ENCODE peak calls at places on chromosome 7, in six cellular contexts. S, X, C, Q, D and O are unnamed samples.

GRCh38 chr7:4202154-4202553 is 479.9 kb upstream of the FOXK1 start:
- DNase-seq in S (no peak), X (no peak), C (no peak), Q (no peak), D (no peak), O (no peak)

GRCh38 chr7:149245244-149245643 is 5.8 kb downstream of the ZNF212 start:
- DNase-seq in S (no peak), X (no peak), C (no peak), Q (no peak), D (no peak), O (no peak)

GRCh38 chr7:4788627-4789189 is 13.3 kb downstream of the AP5Z1 start:
- DNase-seq in S (no peak), X (no peak), C (no peak), Q (no peak), D (no peak), O (no peak)

GRCh38 chr7:137636376-137636775 is 210.4 kb downstream of the DGKI start:
- DNase-seq in S (no peak), X (no peak), C (no peak), Q (no peak), D (no peak), O (no peak)

GRCh38 chr7:34759477-34760125 is 101.6 kb downstream of the NPSR1 start:
- DNase-seq in S (peak; percentile 63), X (no peak), C (peak; percentile 31), Q (peak; percentile 81), D (peak; percentile 57), O (peak; percentile 14)

GRCh38 chr7:142711722-142712616 is 37.3 kb upstream of the PRSS1 start:
- DNase-seq in S (peak; percentile 36), X (no peak), C (no peak), Q (peak; percentile 58), D (peak; percentile 50), O (no peak)

GRCh38 chr7:96508371-96508770 is 186.5 kb upstream of the SLC25A13 start:
- DNase-seq in S (no peak), X (no peak), C (no peak), Q (no peak), D (no peak), O (no peak)

GRCh38 chr7:55129409-55130078 is 110.7 kb downstream of the EGFR start:
- DNase-seq in S (no peak), X (no peak), C (no peak), Q (no peak), D (no peak), O (no peak)

GRCh38 chr7:67593807-67594206 is 597.2 kb downstream of the TYW1 start:
- DNase-seq in S (no peak), X (no peak), C (no peak), Q (no peak), D (no peak), O (no peak)

GRCh38 chr7:90661290-90662151 is 65.4 kb downstream of the CDK14 start:
- DNase-seq in S (peak; percentile 21), X (no peak), C (no peak), Q (peak; percentile 50), D (no peak), O (peak; percentile 82)

GRCh38 chr7:351256-351655 is 61.3 kb downstream of the FOXL3 start:
- DNase-seq in S (no peak), X (no peak), C (no peak), Q (no peak), D (no peak), O (no peak)

GRCh38 chr7:84022686-84023308 is 171.8 kb downstream of the SEMA3A start:
- DNase-seq in S (no peak), X (no peak), C (no peak), Q (no peak), D (peak; percentile 52), O (no peak)

GRCh38 chr7:17485905-17486304 is 187.5 kb downstream of the AHR start:
- DNase-seq in S (no peak), X (no peak), C (no peak), Q (no peak), D (no peak), O (no peak)

GRCh38 chr7:24325708-24326107 is 41.7 kb downstream of the NPY start:
- DNase-seq in S (no peak), X (no peak), C (no peak), Q (no peak), D (no peak), O (no peak)

GRCh38 chr7:128271471-128272454 is 30.7 kb downstream of the LEP start:
- DNase-seq in S (no peak), X (no peak), C (no peak), Q (peak; percentile 44), D (no peak), O (no peak)

GRCh38 chr7:25583655-25584054 is 355.4 kb upstream of the NPVF start:
- DNase-seq in S (no peak), X (no peak), C (no peak), Q (no peak), D (no peak), O (no peak)

GRCh38 chr7:157299613-157300405 is 37.0 kb upstream of the DNAJB6 start:
- DNase-seq in S (no peak), X (no peak), C (no peak), Q (peak; percentile 35), D (no peak), O (no peak)

GRCh38 chr7:105678811-105679495 is 97.7 kb upstream of the EFCAB10 start:
- DNase-seq in S (no peak), X (peak; percentile 92), C (no peak), Q (peak; percentile 54), D (no peak), O (no peak)

GRCh38 chr7:24123061-24123460 is 160.9 kb upstream of the NPY start:
- DNase-seq in S (no peak), X (no peak), C (no peak), Q (peak; percentile 16), D (no peak), O (no peak)

GRCh38 chr7:74401137-74401859 is 52.4 kb upstream of the GTF2IRD1 start:
- DNase-seq in S (peak; percentile 85), X (peak; percentile 89), C (peak; percentile 79), Q (peak; percentile 95), D (peak; percentile 81), O (peak; percentile 75)

GRCh38 chr7:40674316-40674715 is 539.5 kb downstream of the SUGCT start:
- DNase-seq in S (no peak), X (no peak), C (no peak), Q (no peak), D (no peak), O (no peak)

GRCh38 chr7:80940539-80941205 is 21.8 kb upstream of the SEMA3C start:
- DNase-seq in S (no peak), X (no peak), C (no peak), Q (no peak), D (no peak), O (peak; percentile 72)
- H3K4me3 ChIP-seq in S (no peak overlapping the region), X (no peak overlapping the region), C (no peak overlapping the region), Q (no peak overlapping the region), D (no peak overlapping the region), O (peak overlapping the region; percentile 5)

DNA sequence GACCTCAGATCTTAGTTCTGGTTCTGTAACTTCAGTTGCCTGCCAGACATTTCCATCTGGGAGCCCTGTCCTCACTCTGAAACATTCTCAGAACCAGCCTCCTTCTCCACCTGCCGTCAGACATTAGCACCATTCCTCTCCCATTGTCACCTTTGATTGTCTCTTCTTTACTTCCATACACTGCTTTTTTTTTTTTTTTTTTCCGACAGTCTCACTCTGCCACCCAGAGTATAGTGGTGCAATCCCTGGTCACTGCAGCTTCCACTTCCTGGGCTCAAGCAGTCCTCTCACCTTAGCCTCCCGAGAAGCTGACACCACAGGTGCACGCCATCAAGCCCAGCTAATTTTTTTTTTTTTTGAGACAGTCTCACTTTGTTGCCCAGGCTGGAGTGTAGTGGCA is 21.1 kb upstream of the HIPK2 start:
- DNase-seq in S (no peak), X (no peak), C (no peak), Q (no peak), D (no peak), O (no peak)
- H3K4me3 ChIP-seq in S (no peak overlapping the region), X (no peak overlapping the region), C (no peak overlapping the region), Q (no peak overlapping the region), D (no peak overlapping the region), O (no peak overlapping the region)

GRCh38 chr7:32070051-32070405 is 179 bp downstream of the PDE1C start:
- DNase-seq in S (no peak), X (no peak), C (no peak), Q (no peak), D (no peak), O (no peak)
- H3K4me3 ChIP-seq in S (peak overlapping the region; percentile 80), X (no peak overlapping the region), C (peak overlapping the region; percentile 78), Q (peak overlapping the region; percentile 90), D (peak overlapping the region; percentile 75), O (no peak overlapping the region)

GRCh38 chr7:141071260-141071854 is 2.5 kb upstream of the TMEM178B start:
- DNase-seq in S (peak; percentile 91), X (no peak), C (peak; percentile 74), Q (peak; percentile 94), D (peak; percentile 32), O (peak; percentile 66)
- H3K4me3 ChIP-seq in S (peak overlapping the region; percentile 81), X (no peak overlapping the region), C (peak overlapping the region; percentile 75), Q (peak overlapping the region; percentile 90), D (no peak overlapping the region), O (peak overlapping the region; percentile 38)

GRCh38 chr7:28956608-28957063 is 1.5 kb downstream of the TRIL start:
- DNase-seq in S (peak; percentile 88), X (peak; percentile 85), C (peak; percentile 75), Q (peak; percentile 87), D (peak; percentile 80), O (peak; percentile 67)
- H3K4me3 ChIP-seq in S (peak overlapping the region; percentile 64), X (no peak overlapping the region), C (peak overlapping the region; percentile 85), Q (peak overlapping the region; percentile 70), D (peak overlapping the region; percentile 52), O (no peak overlapping the region)

GRCh38 chr7:50379539-50379938 is 70.6 kb downstream of the FIGNL1 start:
- DNase-seq in S (no peak), X (no peak), C (no peak), Q (no peak), D (no peak), O (no peak)

GRCh38 chr7:50376056-50376455 is 71.5 kb downstream of the IKZF1 start:
- DNase-seq in S (no peak), X (no peak), C (no peak), Q (no peak), D (no peak), O (no peak)

GRCh38 chr7:50382455-50382854 is 67.7 kb downstream of the FIGNL1 start:
- DNase-seq in S (no peak), X (no peak), C (no peak), Q (peak; percentile 28), D (no peak), O (no peak)

GRCh38 chr7:50377356-50377755 is 72.8 kb downstream of the FIGNL1 start:
- DNase-seq in S (no peak), X (no peak), C (no peak), Q (no peak), D (no peak), O (no peak)

GRCh38 chr7:50379082-50379481 is 71.1 kb downstream of the FIGNL1 start:
- DNase-seq in S (peak; percentile 34), X (no peak), C (no peak), Q (peak; percentile 82), D (peak; percentile 63), O (no peak)
- H3K4me3 ChIP-seq in S (no peak overlapping the region), X (no peak overlapping the region), C (peak overlapping the region; percentile 21), Q (peak overlapping the region; percentile 37), D (no peak overlapping the region), O (no peak overlapping the region)